ENCODE peak calls at places on chromosomes 1 and 21, in ten cellular contexts. P is breast epithelium, Y is uterus, B is stomach, I is lower leg skin, S is H54, Q is prostate gland, U is A549, V is tibial nerve, J is spleen. L is an unnamed sample.

GRCh38 chr1:227131193-227131592 is 187.1 kb downstream of the CDC42BPA start:
- DNase-seq in P (no peak), Y (no peak), B (no peak), I (no peak), S (no peak), Q (no peak), U (peak; percentile 34), V (no peak), J (no peak), L (no peak)

GRCh38 chr1:172885411-172885810 is 165.3 kb downstream of the TNFSF18 start:
- DNase-seq in P (no peak), Y (no peak), B (no peak), I (no peak), S (no peak), Q (no peak), U (no peak), V (no peak), J (no peak), L (no peak)

GRCh38 chr1:153493343-153493960 is 33.0 kb upstream of the S100A7 start:
- DNase-seq in P (no peak), Y (peak; percentile 47), B (no peak), I (no peak), S (no peak), Q (no peak), U (no peak), V (no peak), J (no peak), L (no peak)

GRCh38 chr1:94596260-94596659 is 54.7 kb upstream of the F3 start:
- DNase-seq in P (no peak), Y (no peak), B (no peak), I (no peak), S (no peak), Q (no peak), U (no peak), V (no peak), J (no peak), L (no peak)

GRCh38 chr1:14598498-14599172 is at the start of gene KAZN:
- DNase-seq in P (no peak), Y (no peak), B (no peak), I (peak; percentile 86), S (peak; percentile 23), Q (no peak), U (no peak), V (no peak), J (no peak), L (no peak)

GRCh38 chr21:39055167-39055767 is 128.0 kb downstream of the PSMG1 start:
- DNase-seq in P (no peak), Y (no peak), B (no peak), I (no peak), S (no peak), Q (no peak), U (no peak), V (no peak), J (no peak), L (no peak)

GRCh38 chr1:226821719-226822085 is 48.7 kb upstream of the PSEN2 start:
- DNase-seq in P (no peak), Y (no peak), B (no peak), I (no peak), S (no peak), Q (no peak), U (no peak), V (no peak), J (no peak), L (no peak)

GRCh38 chr1:152189657-152190442 is 30.8 kb upstream of the RPTN start:
- DNase-seq in P (no peak), Y (peak; percentile 27), B (peak; percentile 57), I (no peak), S (peak; percentile 18), Q (peak; percentile 66), U (peak; percentile 70), V (peak; percentile 48), J (peak; percentile 81), L (no peak)

GRCh38 chr1:228058981-228059535 is 23.4 kb upstream of the ARF1 start:
- DNase-seq in P (peak; percentile 51), Y (no peak), B (no peak), I (peak; percentile 83), S (no peak), Q (no peak), U (no peak), V (peak; percentile 10), J (peak; percentile 83), L (no peak)

GRCh38 chr1:201090536-201090935 is 21.7 kb downstream of the CACNA1S start:
- DNase-seq in P (no peak), Y (no peak), B (no peak), I (no peak), S (no peak), Q (no peak), U (no peak), V (no peak), J (no peak), L (no peak)

GRCh38 chr1:22689505-22689904 is 21.1 kb upstream of the EPHB2 start:
- DNase-seq in P (no peak), Y (peak; percentile 22), B (no peak), I (no peak), S (peak; percentile 85), Q (no peak), U (peak; percentile 77), V (no peak), J (no peak), L (no peak)

GRCh38 chr1:14113841-14114567 is 414.0 kb downstream of the PRDM2 start:
- DNase-seq in P (peak; percentile 54), Y (no peak), B (no peak), I (no peak), S (peak; percentile 37), Q (peak; percentile 33), U (no peak), V (no peak), J (no peak), L (no peak)

GRCh38 chr1:28594661-28595411 is 2.8 kb downstream of the RAB42 start:
- DNase-seq in P (no peak), Y (no peak), B (no peak), I (no peak), S (no peak), Q (no peak), U (no peak), V (no peak), J (no peak), L (no peak)

GRCh38 chr1:57492846-57493245 is 69.0 kb upstream of the DAB1 start:
- DNase-seq in P (no peak), Y (no peak), B (no peak), I (no peak), S (no peak), Q (no peak), U (no peak), V (no peak), J (no peak), L (no peak)

GRCh38 chr1:63980706-63981407 is 207.0 kb downstream of the ROR1 start:
- DNase-seq in P (no peak), Y (no peak), B (peak; percentile 62), I (no peak), S (no peak), Q (peak; percentile 67), U (no peak), V (no peak), J (no peak), L (no peak)

GRCh38 chr1:224392411-224393249 is 36.0 kb downstream of the CNIH4 start:
- DNase-seq in P (no peak), Y (no peak), B (no peak), I (no peak), S (no peak), Q (no peak), U (no peak), V (no peak), J (no peak), L (no peak)

DNA sequence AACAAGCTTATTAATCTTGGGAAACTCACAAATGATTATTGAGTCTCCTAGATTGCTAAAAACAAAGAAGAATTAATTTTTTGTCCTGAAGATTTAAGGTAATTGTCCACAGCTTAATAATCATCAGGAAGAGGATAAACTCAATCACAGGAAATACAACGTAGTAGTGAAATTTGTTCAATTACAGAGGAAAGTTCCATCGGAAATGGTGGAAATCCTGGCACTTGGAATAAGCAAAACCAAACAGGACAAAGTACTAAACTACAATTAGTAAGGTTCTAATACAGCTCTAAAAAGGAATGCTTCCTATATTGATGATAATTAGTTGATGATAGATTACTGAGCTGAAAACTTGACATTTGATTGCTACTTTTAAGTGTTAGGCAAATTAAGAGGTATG is 485.4 kb downstream of the USP25 start:
- DNase-seq in P (no peak), Y (no peak), B (no peak), I (no peak), S (no peak), Q (no peak), U (no peak), V (no peak), J (no peak), L (no peak)
- TF ChIP-seq POLR2A in P (no peak), Y (no peak), B (no peak), I (no peak), S (no peak), Q (no peak), U (no peak), V (no peak), J (no peak), L (no peak)

DNA sequence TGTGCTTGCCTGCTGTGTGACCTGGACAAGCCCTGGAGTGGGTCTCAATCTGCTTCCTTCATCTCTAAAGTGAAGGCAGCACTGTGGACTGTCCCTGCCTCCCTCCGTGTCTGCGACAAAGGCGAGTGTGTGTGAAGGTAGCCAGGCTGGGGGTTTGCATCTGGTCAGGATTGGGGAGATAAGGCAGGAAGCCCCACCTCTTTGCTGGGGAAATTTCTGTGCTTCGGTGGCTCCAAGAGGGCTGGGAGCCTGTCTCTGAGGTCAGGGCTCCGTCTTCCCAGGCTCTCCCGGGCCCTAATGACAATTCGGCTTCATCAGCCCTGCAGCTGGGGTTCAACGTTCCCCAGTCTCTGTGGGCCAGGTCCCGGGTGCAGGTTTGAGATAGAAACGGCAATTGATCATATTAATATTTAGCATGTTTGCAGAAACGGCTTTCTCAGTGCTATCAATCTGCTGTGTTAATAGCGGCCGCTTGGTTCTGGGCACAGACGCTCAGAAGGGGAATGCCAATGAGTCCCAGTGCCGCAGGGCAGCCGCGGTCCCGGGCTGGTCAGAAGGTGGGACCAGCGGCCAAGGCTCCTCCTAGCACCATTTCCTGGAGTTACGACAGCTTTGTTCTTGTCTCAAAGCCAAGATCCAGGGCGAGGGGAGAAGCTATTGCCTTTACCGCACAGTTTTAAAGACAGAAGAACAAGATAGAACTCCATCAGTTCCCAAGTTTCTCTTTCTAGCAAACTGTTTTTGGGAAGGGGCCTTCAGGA is 105.7 kb downstream of the PRDM16 start:
- DNase-seq in P (peak; percentile 81), Y (peak; percentile 56), B (peak; percentile 90), I (no peak), S (no peak), Q (peak; percentile 91), U (no peak), V (peak; percentile 38), J (no peak), L (no peak)
- TF ChIP-seq POLR2A in P (no peak), Y (no peak), B (no peak), I (no peak), S (no peak), Q (no peak), U (no peak), V (no peak), J (no peak), L (no peak)

GRCh38 chr1:29639156-29639736 is 402.9 kb downstream of the PTPRU start:
- DNase-seq in P (no peak), Y (no peak), B (no peak), I (no peak), S (no peak), Q (no peak), U (no peak), V (no peak), J (no peak), L (no peak)
- TF ChIP-seq POLR2A in P (no peak), Y (no peak), B (no peak), I (no peak), S (no peak), Q (no peak), U (no peak), V (no peak), J (no peak), L (no peak)

GRCh38 chr21:45041351-45041805 is 33.0 kb upstream of the ADARB1 start:
- DNase-seq in P (peak; percentile 68), Y (peak; percentile 88), B (peak; percentile 50), I (peak; percentile 97), S (no peak), Q (no peak), U (no peak), V (peak; percentile 89), J (peak; percentile 76), L (no peak)
- TF ChIP-seq POLR2A in P (no peak), Y (peak; percentile 37), B (no peak), I (no peak), S (no peak), Q (no peak), U (no peak), V (no peak), J (peak; percentile 17), L (no peak)